ENCODE peak calls at places on chromosomes 7 and 10, in five cellular contexts. U, W, P, K and I are unnamed samples.

GRCh38 chr10:12042409-12042796 is 206 bp downstream of the UPF2 start:
- DNase-seq in U (no peak), W (no peak), K (peak; percentile 41), P (no peak), I (peak; percentile 59)

GRCh38 chr10:5089869-5090268 is 4.3 kb upstream of the AKR1C3 start:
- DNase-seq in P (peak; percentile 34), U (peak; percentile 57), K (peak; percentile 11), W (peak; percentile 49), I (no peak)

GRCh38 chr10:128661404-128662197 is 535.4 kb upstream of the MKI67 start:
- DNase-seq in K (no peak), P (no peak), W (no peak), U (no peak), I (no peak)

GRCh38 chr10:132575320-132576201 is 38.0 kb downstream of the INPP5A start:
- DNase-seq in W (peak; percentile 96), K (no peak), P (no peak), U (no peak), I (peak; percentile 60)

GRCh38 chr7:148700693-148701092 is 2.0 kb downstream of the CUL1 start:
- DNase-seq in U (peak; percentile 59), P (no peak), K (peak; percentile 65), W (peak; percentile 25), I (peak; percentile 56)

GRCh38 chr7:135970045-135970444 is 7.1 kb downstream of the MTPN start:
- DNase-seq in U (no peak), P (no peak), K (no peak), W (no peak), I (no peak)

GRCh38 chr7:43764807-43765491 is 6.5 kb downstream of the BLVRA start:
- DNase-seq in P (no peak), K (no peak), W (peak; percentile 89), U (no peak), I (peak; percentile 71)

GRCh38 chr7:73719806-73720169 is 319 bp upstream of the STX1A start:
- DNase-seq in U (no peak), W (no peak), K (no peak), P (no peak), I (no peak)

GRCh38 chr10:121185816-121186215 is 334.7 kb downstream of the WDR11 start:
- DNase-seq in U (no peak), W (no peak), P (no peak), K (no peak), I (no peak)

GRCh38 chr10:124220971-124221355 is 127.6 kb upstream of the CHST15 start:
- DNase-seq in W (no peak), K (no peak), U (no peak), P (no peak), I (no peak)

GRCh38 chr7:18402488-18403183 is 92.9 kb upstream of the HDAC9 start:
- DNase-seq in U (no peak), W (peak; percentile 66), P (no peak), K (no peak), I (no peak)

GRCh38 chr10:14184841-14185500 is 145.8 kb downstream of the FRMD4A start:
- DNase-seq in P (no peak), K (peak; percentile 74), U (peak; percentile 54), W (no peak), I (no peak)

GRCh38 chr7:176786-177185 is 15.6 kb upstream of the FAM20C start:
- DNase-seq in P (no peak), U (no peak), W (no peak), K (no peak), I (no peak)

GRCh38 chr7:45101748-45102147 is 9.7 kb downstream of the TBRG4 start:
- DNase-seq in U (no peak), K (no peak), P (no peak), W (no peak), I (no peak)

GRCh38 chr10:123213192-123213591 is 59.0 kb downstream of the BUB3 start:
- DNase-seq in K (no peak), W (no peak), P (no peak), U (peak; percentile 49), I (no peak)

GRCh38 chr10:98168766-98169165 is 34.3 kb downstream of the R3HCC1L start:
- DNase-seq in K (peak; percentile 80), W (no peak), U (no peak), P (no peak), I (no peak)

GRCh38 chr10:13705526-13706169 is 118.9 kb downstream of the PRPF18 start:
- DNase-seq in K (no peak), W (no peak), U (no peak), P (no peak), I (peak; percentile 21)

GRCh38 chr10:69088801-69089501 is 1.0 kb downstream of the SRGN start:
- DNase-seq in U (no peak), P (no peak), K (peak; percentile 70), W (peak; percentile 98), I (no peak)

GRCh38 chr10:117503170-117503885 is 39.2 kb upstream of the EMX2 start:
- DNase-seq in K (no peak), W (no peak), P (no peak), U (peak; percentile 23), I (peak; percentile 23)

GRCh38 chr10:92847185-92847864 is 995 bp upstream of the EXOC6 start:
- DNase-seq in W (peak; percentile 56), K (no peak), U (no peak), P (no peak), I (no peak)

GRCh38 chr10:86349474-86349873 is 17.1 kb downstream of the GRID1 start:
- DNase-seq in K (peak; percentile 78), U (peak; percentile 79), P (peak; percentile 28), W (no peak), I (no peak)

GRCh38 chr10:13448216-13448615 is 80.6 kb downstream of the BEND7 start:
- DNase-seq in U (no peak), K (no peak), W (no peak), P (no peak), I (no peak)

GRCh38 chr10:43066481-43066880 is 10.4 kb upstream of the RET start:
- DNase-seq in P (no peak), U (no peak), K (no peak), W (no peak), I (no peak)

GRCh38 chr7:158546626-158547025 is 41.0 kb downstream of the PTPRN2 start:
- DNase-seq in K (no peak), U (no peak), P (no peak), W (no peak), I (no peak)

GRCh38 chr10:125699562-125700143 is 16.7 kb upstream of the TEX36 start:
- DNase-seq in P (no peak), W (no peak), U (no peak), K (no peak), I (no peak)

GRCh38 chr10:71281646-71282322 is 37.3 kb upstream of the SLC29A3 start:
- DNase-seq in W (no peak), P (no peak), U (no peak), K (no peak), I (no peak)

GRCh38 chr7:83410989-83411591 is 237.8 kb downstream of the SEMA3E start:
- DNase-seq in P (peak; percentile 36), U (peak; percentile 74), K (peak; percentile 43), W (peak; percentile 64), I (peak; percentile 72)

GRCh38 chr7:116783666-116784318 is 78.6 kb upstream of the CAPZA2 start:
- DNase-seq in W (no peak), K (no peak), P (no peak), U (no peak), I (no peak)

GRCh38 chr7:54687518-54688212 is 71.3 kb downstream of the SEC61G start:
- DNase-seq in K (no peak), W (peak; percentile 58), P (no peak), U (no peak), I (no peak)

GRCh38 chr10:124596914-124597676 is 135.5 kb downstream of the LHPP start:
- DNase-seq in K (no peak), P (no peak), W (no peak), U (no peak), I (peak; percentile 36)

GRCh38 chr10:78954701-78955100 is 114.1 kb upstream of the ZMIZ1 start:
- DNase-seq in P (no peak), W (no peak), U (no peak), K (no peak), I (no peak)

GRCh38 chr10:78952018-78952417 is 116.7 kb upstream of the ZMIZ1 start:
- DNase-seq in W (no peak), P (no peak), U (no peak), K (no peak), I (no peak)

GRCh38 chr10:78954009-78954297 is 114.8 kb upstream of the ZMIZ1 start:
- DNase-seq in U (no peak), W (no peak), K (no peak), P (no peak), I (no peak)

GRCh38 chr10:78952686-78953085 is 116.1 kb upstream of the ZMIZ1 start:
- DNase-seq in U (no peak), K (no peak), W (no peak), P (no peak), I (no peak)

DNA sequence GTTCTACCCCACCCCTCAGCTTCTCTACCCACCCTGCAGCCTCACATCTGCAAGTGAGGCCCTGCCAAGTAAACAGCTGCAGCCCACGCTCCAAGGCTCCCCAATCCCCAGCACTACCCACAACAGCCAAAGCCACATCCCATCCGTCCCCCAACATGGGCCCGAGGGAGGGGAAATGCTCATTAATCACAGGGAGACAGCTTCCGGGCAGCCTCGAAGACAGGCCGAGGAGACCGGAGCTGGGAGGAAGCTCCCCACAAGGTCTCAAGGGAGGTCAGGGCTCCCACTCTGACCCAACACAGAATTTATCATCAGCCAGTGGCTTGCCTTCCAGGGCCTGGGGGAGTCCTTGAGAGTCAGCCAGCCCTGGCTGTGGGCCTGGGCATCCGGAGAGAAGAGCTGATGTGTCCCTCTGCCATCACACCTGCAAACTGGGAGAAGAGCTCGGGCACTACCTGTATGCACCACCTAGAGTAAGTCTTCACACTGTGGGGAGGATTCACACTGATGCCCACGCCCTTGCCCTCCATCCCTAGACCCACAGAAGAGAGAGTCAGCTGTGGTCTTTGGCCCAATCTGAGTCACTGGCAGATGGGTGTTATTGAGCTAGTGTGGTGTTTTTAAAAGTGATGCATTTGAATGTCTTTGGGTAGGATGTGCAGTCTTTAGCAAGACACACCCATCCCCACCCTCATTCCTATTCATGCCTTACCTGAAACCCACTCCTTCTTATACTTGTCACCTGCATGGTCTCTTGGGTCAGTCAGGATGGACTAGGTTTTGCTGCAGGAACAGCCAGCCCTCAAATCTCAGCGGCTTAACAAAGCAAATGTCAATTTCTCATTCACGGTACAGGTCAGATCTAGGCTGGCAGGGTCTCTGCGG is 115.4 kb upstream of the ZMIZ1 start:
- DNase-seq in P (no peak), U (no peak), K (no peak), W (no peak), I (no peak)
- TF ChIP-seq EZH2phosphoT487 in P (no peak), U (no peak), K (no peak), W (no peak), I (no peak)

GRCh38 chr10:32980558-32981468 is 22.8 kb upstream of the ITGB1 start:
- DNase-seq in P (peak; percentile 96), W (peak; percentile 100), K (peak; percentile 90), U (peak; percentile 89), I (peak; percentile 96)
- TF ChIP-seq CTCF in P (peak; percentile 35), W (no peak), K (peak; percentile 25), U (no peak), I (no peak)

DNA sequence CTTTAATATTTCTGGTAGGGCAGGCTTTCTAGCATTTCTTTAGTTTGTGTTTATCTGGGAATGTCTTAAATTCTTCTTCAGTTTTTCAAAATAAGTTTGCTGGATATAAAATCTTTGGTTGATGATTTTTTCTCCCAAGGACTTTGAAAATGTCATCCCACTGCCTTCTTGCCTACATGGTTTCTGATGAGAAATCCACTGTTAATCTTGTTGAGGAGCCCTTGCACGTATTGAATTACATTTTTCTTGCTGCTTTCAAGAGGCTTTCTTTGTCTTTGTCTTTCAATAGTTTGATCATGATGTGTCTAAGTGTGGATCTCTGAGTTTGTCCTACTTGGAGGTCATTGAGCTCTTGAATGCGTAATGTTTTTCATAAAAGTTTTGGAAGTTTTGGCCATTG is 66.0 kb downstream of the CASD1 start:
- DNase-seq in U (no peak), P (no peak), W (no peak), K (no peak), I (no peak)
- H3K4me2 ChIP-seq in U (no peak overlapping the region), P (no peak overlapping the region), W (no peak overlapping the region), K (no peak overlapping the region), I (no peak overlapping the region)

GRCh38 chr10:103870503-103870902 is 15.1 kb upstream of the SH3PXD2A start:
- DNase-seq in W (peak; percentile 79), K (no peak), P (no peak), U (peak; percentile 36), I (no peak)
- TF ChIP-seq EZH2phosphoT487 in W (no peak), K (no peak), P (no peak), U (no peak), I (no peak)